ENCODE peak calls at places on chromosomes 12 and 14, in five cellular contexts. G is T-helper 2 cell; B is stimulated activated CD4-positive, alpha-beta T cell treated with anti-CD3 and anti-CD28 coated beads, Interleukin-4, amount 100 ng/mL, for 4 hours; I is Caki2; D is pancreas. V is an unnamed sample.

GRCh38 chr12:21906919-21907642 is 34.1 kb downstream of the ABCC9 start:
- DNase-seq in B (no peak), G (no peak), I (no peak), D (no peak), V (no peak)

GRCh38 chr12:50061946-50062725 is 4.7 kb downstream of the ASIC1 start:
- DNase-seq in I (no peak), D (no peak), G (no peak), B (no peak), V (no peak)

GRCh38 chr12:111322336-111323250 is 46.3 kb downstream of the PHETA1 start:
- DNase-seq in D (no peak), G (no peak), B (no peak), I (no peak), V (no peak)

GRCh38 chr12:85676816-85677749 is 159.1 kb downstream of the RASSF9 start:
- DNase-seq in D (no peak), I (no peak), B (no peak), G (no peak), V (no peak)

GRCh38 chr12:114371250-114371649 is 34.7 kb downstream of the TBX5 start:
- DNase-seq in D (no peak), I (no peak), G (no peak), B (no peak), V (no peak)

GRCh38 chr14:32985881-32986280 is 47.2 kb downstream of the NPAS3 start:
- DNase-seq in I (peak; percentile 8), B (no peak), D (no peak), G (no peak), V (no peak)

GRCh38 chr14:54704768-54705167 is 137.8 kb downstream of the SAMD4A start:
- DNase-seq in I (no peak), D (no peak), B (no peak), G (no peak), V (no peak)

GRCh38 chr12:57549909-57550627 is at the start of gene KIF5A:
- DNase-seq in G (peak; percentile 28), D (peak; percentile 73), I (no peak), B (peak; percentile 58), V (peak; percentile 57)

GRCh38 chr12:65632131-65632855 is 192.0 kb upstream of the HMGA2 start:
- DNase-seq in B (no peak), I (no peak), G (no peak), D (no peak), V (no peak)

GRCh38 chr14:60845523-60845922 is 111.0 kb downstream of the MNAT1 start:
- DNase-seq in I (no peak), B (no peak), D (no peak), G (no peak), V (no peak)

GRCh38 chr14:92978229-92979021 is 55.5 kb downstream of the CHGA start:
- DNase-seq in G (no peak), B (no peak), D (no peak), I (no peak), V (no peak)

GRCh38 chr12:48080285-48080684 is 25.6 kb downstream of the SENP1 start:
- DNase-seq in B (no peak), G (no peak), D (no peak), I (no peak), V (no peak)

GRCh38 chr14:66228267-66228970 is 257.8 kb upstream of the CCDC196 start:
- DNase-seq in I (peak; percentile 73), B (no peak), G (no peak), D (no peak), V (no peak)

GRCh38 chr12:119512772-119513497 is 80.6 kb upstream of the TMEM233 start:
- DNase-seq in B (no peak), I (peak; percentile 16), G (no peak), D (no peak), V (no peak)